ENCODE peak calls at places on chromosomes 16 and 17, in five cellular contexts. G is cardiac fibroblast, U is dorsolateral prefrontal cortex, Y is COLO829, X is uterus. N is an unnamed sample.

GRCh38 chr17:44317545-44317944 is 7.1 kb downstream of the SLC25A39 start:
- DNase-seq in U (no peak), G (no peak), Y (no peak), X (no peak), N (no peak)

GRCh38 chr16:7628981-7629380 is 296.3 kb downstream of the RBFOX1 start:
- DNase-seq in X (no peak), U (no peak), Y (no peak), G (no peak), N (no peak)

GRCh38 chr16:72958522-72959076 is 89.3 kb downstream of the ZFHX3 start:
- DNase-seq in G (no peak), U (no peak), X (no peak), Y (no peak), N (no peak)

GRCh38 chr16:64409762-64410161 is 712.1 kb downstream of the CDH11 start:
- DNase-seq in G (peak), U (no peak), Y (no peak), X (peak), N (no peak)

GRCh38 chr16:1884155-1884760 is 12.3 kb upstream of the MEIOB start:
- DNase-seq in U (no peak), Y (peak), X (no peak), G (peak), N (peak)

GRCh38 chr16:24189941-24190340 is 66.2 kb upstream of the CACNG3 start:
- DNase-seq in X (no peak), U (no peak), Y (no peak), G (no peak), N (no peak)

GRCh38 chr17:17495448-17496188 is 577 bp downstream of the RASD1 start:
- DNase-seq in X (no peak), U (peak), G (no peak), Y (no peak), N (no peak)

GRCh38 chr17:31226950-31227349 is 70.1 kb downstream of the OMG start:
- DNase-seq in U (no peak), Y (no peak), G (no peak), X (no peak), N (no peak)

GRCh38 chr16:47965439-47965838 is 190.4 kb downstream of the ABCC12 start:
- DNase-seq in G (peak), Y (no peak), U (no peak), X (no peak), N (no peak)

GRCh38 chr17:1069847-1070246 is 72.9 kb downstream of the TIMM22 start:
- DNase-seq in G (no peak), X (no peak), Y (no peak), U (peak), N (no peak)

GRCh38 chr17:12040478-12040877 is 19.8 kb downstream of the MAP2K4 start:
- DNase-seq in G (no peak), U (no peak), X (no peak), Y (no peak), N (no peak)

GRCh38 chr17:12438813-12439586 is 226.7 kb upstream of the MYOCD start:
- DNase-seq in Y (no peak), X (no peak), G (no peak), U (no peak), N (no peak)

GRCh38 chr16:83552193-83552592 is 255.6 kb upstream of the HSBP1 start:
- DNase-seq in X (no peak), G (peak), U (no peak), Y (peak), N (no peak)

GRCh38 chr17:82242698-82242976 is 13.8 kb downstream of the SLC16A3 start:
- DNase-seq in Y (no peak), G (no peak), U (no peak), X (no peak), N (no peak)